ENCODE peak calls at places on chromosomes 11 and 22, in nine cellular contexts. One of them, this sample, is unnamed.
A peak's percentile ranks its signal among the peaks of the same experiment; 100 is the strongest.

GRCh38 chr11:76206327-76207081 is at the start of gene WNT11:
- DNase-seq in GM12865: peak; percentile 43
- DNase-seq in WTC11: peak; percentile 70
- DNase-seq in testis: peak; percentile 67
- DNase-seq in tibial nerve: no peak
- DNase-seq in prostate gland: peak; percentile 52
- DNase-seq in AG09319: no peak
- DNase-seq in tibial artery: no peak
- DNase-seq in AG04450: no peak
- DNase-seq in this sample: peak; percentile 71

GRCh38 chr11:123187670-123188507 is 7.2 kb downstream of the CLMP start:
- DNase-seq in tibial artery: no peak
- DNase-seq in GM12865: no peak
- DNase-seq in prostate gland: no peak
- DNase-seq in testis: no peak
- DNase-seq in WTC11: no peak
- DNase-seq in tibial nerve: no peak
- DNase-seq in AG09319: no peak
- DNase-seq in AG04450: no peak
- DNase-seq in this sample: no peak

GRCh38 chr11:103832762-103833161 is 203.7 kb upstream of the DDI1 start:
- DNase-seq in GM12865: no peak
- DNase-seq in AG09319: no peak
- DNase-seq in testis: no peak
- DNase-seq in tibial nerve: no peak
- DNase-seq in prostate gland: no peak
- DNase-seq in tibial artery: no peak
- DNase-seq in WTC11: no peak
- DNase-seq in AG04450: no peak
- DNase-seq in this sample: no peak

GRCh38 chr11:134599180-134599810 is 187.3 kb upstream of the B3GAT1 start:
- DNase-seq in testis: no peak
- DNase-seq in tibial artery: no peak
- DNase-seq in AG09319: no peak
- DNase-seq in tibial nerve: no peak
- DNase-seq in AG04450: no peak
- DNase-seq in prostate gland: no peak
- DNase-seq in WTC11: no peak
- DNase-seq in GM12865: no peak
- DNase-seq in this sample: no peak

GRCh38 chr11:89381094-89381493 is 110.1 kb downstream of the NOX4 start:
- DNase-seq in WTC11: no peak
- DNase-seq in GM12865: no peak
- DNase-seq in tibial nerve: no peak
- DNase-seq in AG04450: peak; percentile 78
- DNase-seq in testis: no peak
- DNase-seq in prostate gland: no peak
- DNase-seq in tibial artery: no peak
- DNase-seq in AG09319: peak; percentile 79
- DNase-seq in this sample: no peak

GRCh38 chr22:24683671-24684070 is 80.7 kb downstream of the GGT1 start:
- DNase-seq in tibial nerve: no peak
- DNase-seq in WTC11: no peak
- DNase-seq in AG09319: no peak
- DNase-seq in AG04450: peak; percentile 39
- DNase-seq in testis: no peak
- DNase-seq in GM12865: no peak
- DNase-seq in prostate gland: no peak
- DNase-seq in tibial artery: no peak
- DNase-seq in this sample: no peak

GRCh38 chr22:24845036-24845918 is 39.3 kb downstream of the SGSM1 start:
- DNase-seq in tibial nerve: no peak
- DNase-seq in testis: peak; percentile 43
- DNase-seq in AG09319: no peak
- DNase-seq in WTC11: no peak
- DNase-seq in GM12865: no peak
- DNase-seq in tibial artery: peak; percentile 77
- DNase-seq in AG04450: no peak
- DNase-seq in prostate gland: no peak
- DNase-seq in this sample: no peak

GRCh38 chr11:44043157-44043556 is 4.6 kb upstream of the ACCSL start:
- DNase-seq in GM12865: no peak
- DNase-seq in AG04450: no peak
- DNase-seq in AG09319: no peak
- DNase-seq in prostate gland: no peak
- DNase-seq in tibial nerve: no peak
- DNase-seq in WTC11: no peak
- DNase-seq in testis: no peak
- DNase-seq in tibial artery: no peak
- DNase-seq in this sample: no peak

GRCh38 chr22:33848251-33848650 is 72.0 kb downstream of the LARGE1 start:
- DNase-seq in tibial artery: no peak
- DNase-seq in AG04450: no peak
- DNase-seq in WTC11: no peak
- DNase-seq in AG09319: no peak
- DNase-seq in tibial nerve: no peak
- DNase-seq in GM12865: peak; percentile 19
- DNase-seq in prostate gland: no peak
- DNase-seq in testis: no peak
- DNase-seq in this sample: no peak

GRCh38 chr11:71940561-71941219 is 11.8 kb downstream of the RNF121 start:
- DNase-seq in AG04450: no peak
- DNase-seq in WTC11: no peak
- DNase-seq in tibial nerve: no peak
- DNase-seq in testis: no peak
- DNase-seq in AG09319: no peak
- DNase-seq in GM12865: no peak
- DNase-seq in prostate gland: no peak
- DNase-seq in tibial artery: no peak
- DNase-seq in this sample: no peak

GRCh38 chr11:128336203-128336602 is 251.2 kb downstream of the ETS1 start:
- DNase-seq in AG04450: no peak
- DNase-seq in WTC11: no peak
- DNase-seq in tibial artery: peak; percentile 80
- DNase-seq in tibial nerve: no peak
- DNase-seq in prostate gland: no peak
- DNase-seq in testis: no peak
- DNase-seq in AG09319: no peak
- DNase-seq in GM12865: no peak
- DNase-seq in this sample: peak; percentile 39

GRCh38 chr11:117833401-117833891 is 8.9 kb upstream of the FXYD2 start:
- DNase-seq in GM12865: no peak
- DNase-seq in tibial nerve: no peak
- DNase-seq in prostate gland: peak; percentile 70
- DNase-seq in tibial artery: peak; percentile 67
- DNase-seq in WTC11: no peak
- DNase-seq in AG04450: no peak
- DNase-seq in AG09319: no peak
- DNase-seq in testis: peak; percentile 59
- DNase-seq in this sample: peak; percentile 75

GRCh38 chr22:24285245-24285644 is 14.6 kb downstream of the SPECC1L start:
- DNase-seq in tibial artery: no peak
- DNase-seq in tibial nerve: no peak
- DNase-seq in testis: no peak
- DNase-seq in WTC11: no peak
- DNase-seq in prostate gland: no peak
- DNase-seq in AG04450: no peak
- DNase-seq in AG09319: no peak
- DNase-seq in GM12865: peak; percentile 60
- DNase-seq in this sample: no peak

GRCh38 chr11:120974466-120974865 is 49.4 kb upstream of the TBCEL start:
- DNase-seq in GM12865: no peak
- DNase-seq in testis: no peak
- DNase-seq in tibial artery: no peak
- DNase-seq in AG09319: no peak
- DNase-seq in tibial nerve: no peak
- DNase-seq in prostate gland: no peak
- DNase-seq in AG04450: no peak
- DNase-seq in WTC11: no peak
- DNase-seq in this sample: no peak

GRCh38 chr22:32482708-32483107 is 8.1 kb downstream of the FBXO7 start:
- DNase-seq in tibial artery: no peak
- DNase-seq in WTC11: no peak
- DNase-seq in testis: no peak
- DNase-seq in tibial nerve: no peak
- DNase-seq in AG04450: no peak
- DNase-seq in GM12865: peak; percentile 56
- DNase-seq in AG09319: no peak
- DNase-seq in prostate gland: no peak
- DNase-seq in this sample: no peak

GRCh38 chr11:76621466-76621865 is 49.1 kb downstream of the LRRC32 start:
- DNase-seq in tibial nerve: no peak
- DNase-seq in AG04450: no peak
- DNase-seq in tibial artery: peak; percentile 64
- DNase-seq in WTC11: no peak
- DNase-seq in AG09319: no peak
- DNase-seq in GM12865: no peak
- DNase-seq in prostate gland: no peak
- DNase-seq in testis: no peak
- DNase-seq in this sample: no peak

GRCh38 chr11:3109921-3110706 is 52.9 kb upstream of the CARS1 start:
- DNase-seq in GM12865: peak; percentile 37
- DNase-seq in prostate gland: peak; percentile 32
- DNase-seq in testis: no peak
- DNase-seq in WTC11: peak; percentile 85
- DNase-seq in tibial nerve: no peak
- DNase-seq in AG09319: no peak
- DNase-seq in tibial artery: peak; percentile 71
- DNase-seq in AG04450: no peak
- DNase-seq in this sample: peak; percentile 47
- TF ChIP-seq CTCF in GM12865: peak; percentile 63
- TF ChIP-seq CTCF in prostate gland: peak; percentile 41
- TF ChIP-seq CTCF in testis: peak; percentile 54
- TF ChIP-seq CTCF in WTC11: peak; percentile 65
- TF ChIP-seq CTCF in tibial nerve: peak; percentile 68
- TF ChIP-seq CTCF in AG09319: peak; percentile 63
- TF ChIP-seq CTCF in tibial artery: peak; percentile 62
- TF ChIP-seq CTCF in AG04450: peak; percentile 61
- TF ChIP-seq CTCF in this sample: no peak

GRCh38 chr11:1825039-1825740 is 9.6 kb upstream of the SYT8 start:
- DNase-seq in tibial nerve: no peak
- DNase-seq in testis: peak; percentile 52
- DNase-seq in AG09319: no peak
- DNase-seq in GM12865: peak; percentile 58
- DNase-seq in tibial artery: peak; percentile 66
- DNase-seq in prostate gland: no peak
- DNase-seq in WTC11: peak; percentile 93
- DNase-seq in AG04450: no peak
- DNase-seq in this sample: peak; percentile 70
- TF ChIP-seq CTCF in tibial nerve: peak; percentile 76
- TF ChIP-seq CTCF in testis: peak; percentile 20
- TF ChIP-seq CTCF in AG09319: no peak
- TF ChIP-seq CTCF in GM12865: peak; percentile 47
- TF ChIP-seq CTCF in tibial artery: no peak
- TF ChIP-seq CTCF in prostate gland: no peak
- TF ChIP-seq CTCF in WTC11: peak; percentile 54
- TF ChIP-seq CTCF in AG04450: peak; percentile 31
- TF ChIP-seq CTCF in this sample: peak; percentile 37

GRCh38 chr11:64865286-64866172 is 12.9 kb downstream of the EHD1 start:
- DNase-seq in tibial nerve: no peak
- DNase-seq in tibial artery: peak; percentile 81
- DNase-seq in GM12865: peak; percentile 91
- DNase-seq in AG09319: no peak
- DNase-seq in testis: no peak
- DNase-seq in prostate gland: no peak
- DNase-seq in AG04450: no peak
- DNase-seq in WTC11: no peak
- DNase-seq in this sample: no peak
- TF ChIP-seq CTCF in tibial nerve: no peak
- TF ChIP-seq CTCF in tibial artery: peak; percentile 25
- TF ChIP-seq CTCF in GM12865: no peak
- TF ChIP-seq CTCF in AG09319: no peak
- TF ChIP-seq CTCF in testis: no peak
- TF ChIP-seq CTCF in prostate gland: no peak
- TF ChIP-seq CTCF in AG04450: peak; percentile 8
- TF ChIP-seq CTCF in WTC11: no peak
- TF ChIP-seq CTCF in this sample: no peak

GRCh38 chr22:50199836-50200332 is 927 bp upstream of the SELENOO start:
- DNase-seq in WTC11: peak; percentile 73
- DNase-seq in testis: no peak
- DNase-seq in prostate gland: no peak
- DNase-seq in GM12865: no peak
- DNase-seq in AG04450: no peak
- DNase-seq in tibial nerve: no peak
- DNase-seq in AG09319: no peak
- DNase-seq in tibial artery: no peak
- DNase-seq in this sample: peak; percentile 33

GRCh38 chr22:50199251-50199721 is 1.5 kb upstream of the SELENOO start:
- DNase-seq in WTC11: no peak
- DNase-seq in AG09319: no peak
- DNase-seq in GM12865: no peak
- DNase-seq in prostate gland: no peak
- DNase-seq in AG04450: no peak
- DNase-seq in tibial artery: no peak
- DNase-seq in tibial nerve: no peak
- DNase-seq in testis: no peak
- DNase-seq in this sample: no peak

GRCh38 chr22:50201191-50202129 is 649 bp downstream of the SELENOO start:
- DNase-seq in testis: no peak
- DNase-seq in tibial artery: no peak
- DNase-seq in GM12865: peak; percentile 38
- DNase-seq in tibial nerve: no peak
- DNase-seq in AG04450: no peak
- DNase-seq in prostate gland: no peak
- DNase-seq in AG09319: no peak
- DNase-seq in WTC11: no peak
- DNase-seq in this sample: peak; percentile 62

GRCh38 chr22:50202130-50202671 is 1.4 kb downstream of the SELENOO start:
- DNase-seq in AG09319: no peak
- DNase-seq in testis: no peak
- DNase-seq in GM12865: no peak
- DNase-seq in WTC11: no peak
- DNase-seq in AG04450: no peak
- DNase-seq in prostate gland: no peak
- DNase-seq in tibial nerve: no peak
- DNase-seq in tibial artery: no peak
- DNase-seq in this sample: no peak

DNA sequence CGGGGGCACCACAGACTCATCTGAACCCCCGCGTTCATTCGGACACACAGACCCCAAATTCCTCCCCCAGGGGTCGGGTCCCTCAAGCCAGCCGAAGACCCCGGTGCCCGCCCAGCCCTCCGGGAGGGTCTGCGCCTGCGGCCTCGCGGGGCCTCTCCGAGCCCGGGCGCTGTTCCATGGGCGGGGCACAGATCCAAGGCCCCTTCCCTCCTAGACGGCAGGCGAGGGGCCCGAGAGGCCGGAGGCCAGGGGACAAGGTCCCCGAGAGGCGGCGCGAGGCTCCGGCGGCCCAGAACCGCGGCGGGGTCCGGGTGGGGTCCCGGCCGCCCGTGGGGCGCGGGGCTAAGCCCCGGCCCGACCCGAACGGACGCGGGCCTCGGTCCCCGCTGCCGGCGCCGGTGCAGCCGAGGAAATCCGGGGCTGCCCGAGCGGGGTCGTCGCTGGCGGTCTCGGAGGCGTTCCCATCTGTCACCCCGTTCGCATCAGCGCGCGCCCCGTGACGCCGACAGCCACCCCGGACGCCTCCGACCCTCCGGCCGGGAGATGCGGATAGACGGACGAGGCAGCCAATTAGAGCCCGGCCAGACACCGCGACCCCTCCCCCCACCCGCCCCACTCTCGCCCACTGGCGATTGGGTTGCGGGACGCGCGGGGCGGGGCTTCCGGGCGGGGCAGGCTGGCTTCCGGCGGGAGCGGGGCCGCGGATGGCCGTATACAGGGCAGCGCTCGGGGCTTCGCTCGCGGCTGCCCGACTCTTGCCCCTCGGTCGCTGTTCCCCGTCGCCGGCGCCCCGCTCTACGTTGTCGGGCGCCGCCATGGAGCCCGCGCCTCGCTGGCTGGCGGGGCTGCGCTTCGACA is at the start of gene SELENOO:
- DNase-seq in prostate gland: peak; percentile 86
- DNase-seq in tibial artery: peak; percentile 95
- DNase-seq in WTC11: peak; percentile 89
- DNase-seq in AG04450: peak; percentile 42
- DNase-seq in testis: peak; percentile 93
- DNase-seq in tibial nerve: peak; percentile 82
- DNase-seq in AG09319: peak; percentile 60
- DNase-seq in GM12865: peak; percentile 95
- DNase-seq in this sample: peak; percentile 93
- TF ChIP-seq CTCF in prostate gland: no peak
- TF ChIP-seq CTCF in tibial artery: no peak
- TF ChIP-seq CTCF in WTC11: no peak
- TF ChIP-seq CTCF in AG04450: no peak
- TF ChIP-seq CTCF in testis: no peak
- TF ChIP-seq CTCF in tibial nerve: no peak
- TF ChIP-seq CTCF in AG09319: no peak
- TF ChIP-seq CTCF in GM12865: no peak
- TF ChIP-seq CTCF in this sample: no peak

This sample was measured in stomach.